ENCODE peak calls at places on chromosomes 1 and 21, in six cellular contexts. H is AG04450, S is fibroblast of lung, G is MM.1S, Z is foreskin fibroblast, Y is lower lobe of right lung. O is an unnamed sample.

GRCh38 chr1:12539705-12540579 is 78.1 kb downstream of the DHRS3 start:
- DNase-seq in G (no peak), Z (peak), S (peak), Y (peak), H (peak), O (no peak)

GRCh38 chr1:111251570-111251969 is 24.1 kb downstream of the CHI3L2 start:
- DNase-seq in Z (no peak), H (no peak), S (no peak), Y (no peak), G (peak), O (no peak)

GRCh38 chr1:246795094-246795671 is 71.0 kb downstream of the SCCPDH start:
- DNase-seq in H (no peak), G (no peak), Y (no peak), Z (peak), S (no peak), O (no peak)

GRCh38 chr21:15001773-15002647 is 62.8 kb downstream of the NRIP1 start:
- DNase-seq in Y (no peak), G (no peak), H (no peak), S (no peak), Z (no peak), O (peak)

GRCh38 chr1:30912203-30912602 is 3.6 kb upstream of the SDC3 start:
- DNase-seq in G (no peak), S (no peak), Z (no peak), Y (no peak), H (no peak), O (no peak)

GRCh38 chr1:226682841-226683800 is 56.0 kb downstream of the ITPKB start:
- DNase-seq in G (no peak), H (no peak), Y (no peak), S (no peak), Z (no peak), O (no peak)

GRCh38 chr1:10679521-10680220 is 116.8 kb downstream of the CASZ1 start:
- DNase-seq in H (peak), Z (peak), Y (no peak), S (peak), G (no peak), O (no peak)

GRCh38 chr1:44675186-44675585 is 672 bp downstream of the ARMH1 start:
- DNase-seq in Y (no peak), S (no peak), G (no peak), Z (no peak), H (no peak), O (no peak)

GRCh38 chr21:42436914-42437313 is 33.2 kb downstream of the UBASH3A start:
- DNase-seq in G (no peak), Z (no peak), H (no peak), Y (no peak), S (no peak), O (no peak)

GRCh38 chr1:162632234-162632666 is at the start of gene DDR2:
- DNase-seq in H (peak), S (peak), G (no peak), Z (peak), Y (no peak), O (no peak)

GRCh38 chr1:160623860-160624259 is 23.0 kb downstream of the SLAMF1 start:
- DNase-seq in Z (no peak), H (no peak), G (peak), S (no peak), Y (no peak), O (no peak)

GRCh38 chr1:24289937-24290595 is 29.1 kb upstream of the GRHL3 start:
- DNase-seq in H (peak), Z (peak), G (no peak), Y (peak), S (peak), O (no peak)

GRCh38 chr1:151711940-151712339 is 4.7 kb downstream of the CELF3 start:
- DNase-seq in H (no peak), Y (no peak), Z (no peak), G (no peak), S (no peak), O (no peak)

GRCh38 chr1:73674945-73675561 is 522.9 kb downstream of the LRRIQ3 start:
- DNase-seq in G (peak), Z (peak), H (no peak), S (peak), Y (no peak), O (peak)

GRCh38 chr1:25523512-25523911 is 19.9 kb upstream of the LDLRAP1 start:
- DNase-seq in H (no peak), Z (no peak), S (no peak), Y (no peak), G (no peak), O (no peak)
- TF ChIP-seq CTCF in H (no peak), Z (no peak), S (no peak), Y (no peak), G (no peak), O (no peak)

GRCh38 chr21:31117046-31117916 is 79.0 kb upstream of the KRTAP19-8 start:
- DNase-seq in S (peak), Y (no peak), H (peak), Z (peak), G (no peak), O (no peak)
- TF ChIP-seq CTCF in S (no peak), Y (no peak), H (no peak), Z (no peak), G (no peak), O (no peak)

DNA sequence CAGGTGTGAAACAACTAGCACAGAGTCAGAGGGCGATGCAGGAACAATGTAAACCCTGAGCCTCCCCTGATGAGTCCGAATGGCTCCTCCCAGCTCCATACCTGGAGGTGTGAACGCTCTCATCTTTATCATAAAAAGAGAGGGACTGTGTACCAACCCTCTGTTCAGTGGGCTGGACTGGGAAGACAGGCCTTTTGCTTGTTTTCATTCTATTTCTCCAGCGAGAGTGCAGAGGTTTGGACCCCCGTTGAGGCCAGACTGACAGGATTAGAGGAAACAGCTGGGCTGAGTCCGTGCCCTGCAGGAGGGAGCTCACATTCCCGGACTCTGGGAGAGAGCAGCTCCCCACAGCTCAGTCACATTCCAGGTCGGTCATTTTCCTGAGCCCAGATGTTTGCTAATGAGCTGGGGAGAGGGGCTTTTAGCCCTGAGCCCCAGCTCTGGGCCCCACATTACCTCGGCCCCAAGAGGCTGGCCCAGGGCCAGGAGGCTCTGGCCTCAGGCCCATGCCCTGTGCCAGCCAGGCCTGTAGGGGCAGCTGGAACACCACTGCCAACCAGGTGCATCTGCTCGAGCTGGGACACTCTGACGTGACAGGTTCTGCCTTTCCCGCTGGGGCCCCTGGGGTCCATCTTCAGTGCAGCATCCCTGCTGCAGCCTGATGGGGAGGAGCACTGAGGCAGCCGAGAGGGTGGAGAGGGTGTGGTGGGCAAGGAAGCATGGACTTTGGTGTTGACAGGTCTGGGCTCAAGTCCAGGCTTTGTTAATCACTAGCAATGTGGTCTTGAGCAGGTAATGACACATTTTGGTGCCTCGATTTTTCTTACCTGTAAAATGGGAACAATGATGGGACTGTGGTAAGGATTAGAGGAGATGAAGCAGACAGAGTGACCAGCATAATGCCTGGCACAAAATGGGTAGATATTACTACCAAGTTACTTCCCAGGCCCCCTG is 3.5 kb upstream of the NBL1 start:
- DNase-seq in Y (no peak), Z (peak), H (no peak), G (no peak), S (no peak), O (no peak)
- TF ChIP-seq CTCF in Y (no peak), Z (no peak), H (no peak), G (no peak), S (no peak), O (no peak)

DNA sequence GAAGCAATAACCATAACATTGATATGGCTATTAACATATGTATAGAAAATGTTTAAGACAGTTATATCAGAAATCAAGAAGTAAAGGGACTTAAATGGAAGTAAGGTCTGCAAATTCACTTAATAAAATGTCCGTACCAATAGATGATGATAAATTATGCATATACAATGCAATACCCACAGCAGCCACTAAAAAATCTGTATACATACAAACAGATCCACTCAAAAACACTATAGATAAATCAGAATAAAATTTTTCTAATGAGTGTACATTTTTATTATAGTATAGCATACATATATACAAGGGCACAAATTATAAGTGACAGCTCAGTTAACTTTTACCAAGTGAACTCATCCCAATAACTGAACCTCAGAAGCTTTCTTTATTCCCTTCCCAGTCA is 6.0 kb downstream of the LORICRIN start:
- DNase-seq in G (no peak), S (no peak), Y (no peak), H (no peak), Z (no peak), O (no peak)
- TF ChIP-seq CTCF in G (peak), S (no peak), Y (no peak), H (no peak), Z (no peak), O (no peak)

GRCh38 chr1:2904191-2904590 is 102.7 kb upstream of the TTC34 start:
- DNase-seq in Y (no peak), H (no peak), Z (no peak), G (no peak), S (no peak), O (no peak)
- TF ChIP-seq CTCF in Y (no peak), H (no peak), Z (no peak), G (no peak), S (no peak), O (no peak)

GRCh38 chr1:208107817-208108608 is 136.2 kb downstream of the PLXNA2 start:
- DNase-seq in Y (no peak), Z (peak), S (peak), G (no peak), H (no peak), O (no peak)

GRCh38 chr1:208108646-208109330 is 135.4 kb downstream of the PLXNA2 start:
- DNase-seq in S (no peak), Y (no peak), Z (no peak), H (no peak), G (no peak), O (no peak)

GRCh38 chr1:208106218-208106617 is 138.0 kb downstream of the PLXNA2 start:
- DNase-seq in Z (no peak), S (no peak), Y (no peak), H (no peak), G (no peak), O (no peak)

GRCh38 chr1:208105756-208106155 is 138.4 kb downstream of the PLXNA2 start:
- DNase-seq in S (no peak), H (no peak), G (no peak), Y (no peak), Z (no peak), O (no peak)

DNA sequence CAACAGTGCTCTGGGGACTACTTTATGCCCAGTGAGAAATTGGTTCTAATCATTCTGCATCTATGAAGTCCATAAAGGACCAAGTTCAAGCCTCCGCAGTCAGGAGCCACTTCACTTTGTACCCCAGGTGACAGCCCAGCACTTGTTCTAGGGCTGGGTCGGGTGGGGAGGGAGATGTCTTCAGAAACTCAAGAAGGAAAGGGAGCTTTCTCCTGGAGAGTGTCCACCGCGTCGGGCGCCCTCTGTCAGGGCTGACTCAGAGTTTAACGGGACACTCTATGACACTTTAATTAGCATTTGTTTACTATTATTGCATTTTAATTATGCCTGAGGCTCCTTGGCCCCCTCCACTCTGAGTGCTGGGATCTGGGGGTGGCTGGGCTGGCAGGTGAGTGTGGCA is 136.8 kb downstream of the PLXNA2 start:
- DNase-seq in S (no peak), G (no peak), H (no peak), Y (no peak), Z (no peak), O (no peak)
- TF ChIP-seq CTCF in S (no peak), G (no peak), H (no peak), Y (no peak), Z (no peak), O (no peak)

GRCh38 chr1:201207046-201207445 is 16.4 kb downstream of the IGFN1 start:
- DNase-seq in Y (no peak), H (no peak), S (no peak), G (no peak), Z (no peak), O (no peak)
- TF ChIP-seq CTCF in Y (no peak), H (no peak), S (no peak), G (no peak), Z (no peak), O (no peak)

GRCh38 chr1:93679546-93679945 is 2.1 kb downstream of the BCAR3 start:
- DNase-seq in H (no peak), S (peak), Z (peak), G (no peak), Y (no peak), O (no peak)

GRCh38 chr1:93681095-93681548 is 515 bp downstream of the BCAR3 start:
- DNase-seq in G (no peak), S (peak), H (no peak), Z (no peak), Y (peak), O (peak)

GRCh38 chr1:93680121-93681094 is 1.2 kb downstream of the BCAR3 start:
- DNase-seq in S (peak), Z (peak), H (peak), G (no peak), Y (peak), O (peak)

GRCh38 chr1:93683234-93683633 is 1.6 kb upstream of the BCAR3 start:
- DNase-seq in G (no peak), Z (no peak), Y (no peak), H (no peak), S (no peak), O (no peak)

GRCh38 chr1:93681549-93682412 is at the start of gene BCAR3:
- DNase-seq in Z (peak), S (peak), G (no peak), Y (peak), H (no peak), O (peak)
- TF ChIP-seq CTCF in Z (peak), S (peak), G (no peak), Y (peak), H (peak), O (peak)

GRCh38 chr1:240691521-240692338 is 79.8 kb upstream of the GREM2 start:
- DNase-seq in Z (peak), Y (no peak), S (peak), G (peak), H (no peak), O (no peak)
- TF ChIP-seq CTCF in Z (peak), Y (peak), S (peak), G (peak), H (peak), O (peak)

DNA sequence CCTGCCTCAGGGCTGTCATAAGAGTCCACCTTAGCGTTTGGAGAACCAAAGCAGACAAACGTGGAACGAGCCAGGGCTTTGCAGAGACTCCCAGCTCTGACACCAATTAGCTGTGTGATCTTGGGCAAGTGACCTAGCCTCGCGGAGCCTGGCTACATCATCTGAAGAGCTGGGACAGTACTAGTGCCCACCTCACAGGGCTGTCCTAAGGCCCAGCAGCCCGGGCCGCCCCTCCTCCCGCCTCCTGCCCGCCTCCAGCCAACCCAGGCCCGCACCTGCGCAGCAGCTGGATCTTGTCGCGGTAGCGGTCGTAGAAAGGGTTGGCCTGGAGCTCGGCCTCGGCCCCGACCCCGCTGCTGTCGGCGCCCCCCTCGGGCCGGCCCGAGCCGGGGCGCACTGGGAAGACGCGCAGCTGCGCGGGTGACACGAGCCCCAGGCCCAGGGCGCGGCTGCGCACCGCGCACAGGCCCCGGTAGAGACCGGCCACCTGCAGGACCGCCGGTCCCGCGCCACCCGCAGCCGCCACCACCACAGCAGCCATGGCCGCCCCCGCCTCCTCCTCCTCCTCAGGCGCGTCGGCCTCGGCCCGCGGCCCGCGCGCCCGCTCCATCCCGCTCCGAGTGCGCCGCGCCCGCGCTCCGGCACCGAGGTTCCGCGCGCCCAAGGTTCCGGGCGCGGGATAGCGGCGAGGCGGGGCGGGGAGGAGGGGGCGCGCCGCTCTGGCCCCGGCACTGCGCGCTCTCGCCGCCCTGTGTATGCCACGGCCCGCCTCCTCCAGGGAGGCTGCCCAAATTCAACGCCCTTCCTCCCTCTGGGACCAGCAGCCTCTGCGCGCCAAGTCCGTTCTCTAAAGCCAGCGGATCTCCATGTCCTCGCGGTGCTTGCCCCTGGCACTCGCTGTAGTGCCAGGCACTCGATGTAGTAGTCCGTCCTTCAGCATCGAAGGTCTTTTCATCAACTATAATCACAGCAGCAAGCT is at the start of gene ATPAF1:
- DNase-seq in Z (peak), H (no peak), Y (peak), G (peak), S (peak), O (peak)
- TF ChIP-seq CTCF in Z (no peak), H (no peak), Y (no peak), G (no peak), S (no peak), O (no peak)

O was measured in GM13976.